ENCODE peak calls at places on chromosome 11, in six cellular contexts. M, Q, C, F, V and A are unnamed samples.
A peak's percentile ranks its signal among the peaks of the same experiment; 100 is the strongest.

GRCh38 chr11:60345489-60345888 is 18.4 kb downstream of the MS4A6E start:
- DNase-seq in V (peak; percentile 3), M (no peak), Q (no peak), F (peak; percentile 33), C (no peak), A (peak; percentile 63)

GRCh38 chr11:14304601-14305000 is 54.4 kb downstream of the RRAS2 start:
- DNase-seq in Q (no peak), M (no peak), C (no peak), V (no peak), F (no peak), A (no peak)

GRCh38 chr11:78000193-78000592 is 5.7 kb upstream of the INTS4 start:
- DNase-seq in Q (peak; percentile 88), M (peak; percentile 43), F (peak; percentile 64), V (peak; percentile 88), C (no peak), A (peak; percentile 56)

GRCh38 chr11:2847511-2847910 is 38.1 kb downstream of the CDKN1C start:
- DNase-seq in M (no peak), V (no peak), C (no peak), F (no peak), Q (no peak), A (no peak)

GRCh38 chr11:76380161-76380976 is 563 bp downstream of the THAP12 start:
- DNase-seq in C (no peak), M (peak; percentile 23), F (peak; percentile 36), Q (peak; percentile 12), V (peak; percentile 15), A (peak; percentile 4)

GRCh38 chr11:279966-280761 is 2.0 kb downstream of the NLRP6 start:
- DNase-seq in F (peak; percentile 77), M (no peak), C (peak; percentile 77), Q (peak; percentile 35), V (peak; percentile 47), A (peak; percentile 27)

GRCh38 chr11:127624455-127624854 is 623.9 kb upstream of the KIRREL3 start:
- DNase-seq in M (no peak), C (no peak), V (peak; percentile 15), Q (peak; percentile 8), F (no peak), A (no peak)

GRCh38 chr11:43579171-43579918 is 101.2 kb upstream of the HSD17B12 start:
- DNase-seq in Q (peak; percentile 28), C (no peak), V (peak; percentile 41), M (peak; percentile 69), F (no peak), A (peak; percentile 50)

GRCh38 chr11:70122490-70123198 is 44.5 kb downstream of the ANO1 start:
- DNase-seq in M (no peak), C (no peak), V (no peak), F (no peak), Q (no peak), A (no peak)

GRCh38 chr11:84870486-84870885 is 756.7 kb downstream of the DLG2 start:
- DNase-seq in C (no peak), V (no peak), M (no peak), Q (no peak), F (no peak), A (no peak)

DNA sequence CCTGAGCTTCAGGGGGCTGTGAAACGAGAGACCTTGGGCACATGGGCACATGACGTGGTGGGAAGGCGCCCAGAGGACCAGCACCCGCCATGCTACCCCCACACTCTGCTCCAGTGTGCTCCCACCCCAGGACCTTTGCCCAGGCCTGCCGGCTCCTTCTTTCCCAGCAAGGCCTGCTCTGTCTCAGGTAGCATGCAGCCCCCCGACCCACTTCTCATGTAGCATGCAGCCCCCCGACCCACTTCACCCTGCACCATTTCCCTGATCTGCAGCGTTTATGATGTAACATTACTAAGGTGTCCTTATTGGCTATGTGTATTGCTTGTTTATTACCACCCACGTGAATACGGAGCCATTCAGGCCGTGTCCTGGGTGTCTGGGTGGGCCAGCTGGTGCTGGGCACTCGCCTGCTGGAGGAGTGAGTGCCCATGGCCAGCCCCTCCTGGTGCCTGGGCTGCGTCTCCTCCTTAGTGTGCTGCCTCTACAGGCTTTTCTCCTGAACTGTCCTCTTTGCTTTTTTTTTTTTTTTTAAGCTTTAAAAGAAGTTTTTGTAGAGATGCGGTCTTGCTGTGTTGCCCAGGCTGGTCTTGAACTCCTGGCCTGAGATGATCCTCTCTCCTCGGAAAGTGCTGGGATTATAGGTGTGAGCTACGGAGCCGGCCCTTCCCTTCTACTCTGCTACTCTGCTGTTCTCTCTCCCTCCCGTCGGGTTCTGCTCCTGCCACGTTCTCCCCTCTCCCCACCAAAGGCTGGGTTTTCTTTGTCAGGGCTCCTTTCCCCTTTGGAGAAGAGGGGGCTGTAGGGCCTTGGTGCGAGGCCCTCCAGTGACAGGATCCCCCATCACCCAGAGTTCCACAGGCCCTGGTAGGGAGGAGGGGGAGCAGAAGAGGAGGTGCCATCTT is 29.4 kb downstream of the LRP5 start:
- DNase-seq in C (no peak), F (no peak), V (no peak), Q (no peak), M (no peak), A (no peak)
- TF ChIP-seq CTCF in C (peak; percentile 57), F (no peak), V (no peak), Q (peak; percentile 3), M (no peak), A (no peak)

GRCh38 chr11:61555051-61555969 is 25.6 kb downstream of the SYT7 start:
- DNase-seq in M (peak; percentile 35), F (no peak), C (no peak), Q (no peak), V (no peak), A (no peak)
- TF ChIP-seq CTCF in M (no peak), F (no peak), C (peak; percentile 64), Q (peak; percentile 3), V (peak; percentile 18), A (no peak)

DNA sequence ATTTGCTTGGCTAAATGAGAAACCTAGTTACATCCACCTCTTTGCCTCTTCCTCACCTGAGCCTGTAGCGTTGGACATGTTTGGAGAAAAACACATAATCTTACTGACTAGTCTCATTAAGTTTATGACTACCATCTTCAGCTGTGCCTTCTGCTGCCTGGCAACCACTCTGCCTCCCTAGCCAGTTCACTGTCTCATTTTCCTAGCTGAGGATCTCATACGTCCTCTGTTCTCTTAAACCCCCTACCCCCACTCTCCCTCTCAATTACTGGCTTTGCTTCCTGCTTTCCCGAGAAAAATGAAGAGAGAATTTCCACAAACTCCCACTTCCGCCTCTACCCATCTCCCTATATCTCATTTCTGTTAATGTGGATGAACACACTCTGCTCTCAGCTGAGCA is 239.3 kb upstream of the POU2AF2 start:
- DNase-seq in C (no peak), M (no peak), V (no peak), Q (no peak), F (no peak), A (no peak)
- TF ChIP-seq CTCF in C (no peak), M (no peak), V (no peak), Q (no peak), F (no peak), A (no peak)

DNA sequence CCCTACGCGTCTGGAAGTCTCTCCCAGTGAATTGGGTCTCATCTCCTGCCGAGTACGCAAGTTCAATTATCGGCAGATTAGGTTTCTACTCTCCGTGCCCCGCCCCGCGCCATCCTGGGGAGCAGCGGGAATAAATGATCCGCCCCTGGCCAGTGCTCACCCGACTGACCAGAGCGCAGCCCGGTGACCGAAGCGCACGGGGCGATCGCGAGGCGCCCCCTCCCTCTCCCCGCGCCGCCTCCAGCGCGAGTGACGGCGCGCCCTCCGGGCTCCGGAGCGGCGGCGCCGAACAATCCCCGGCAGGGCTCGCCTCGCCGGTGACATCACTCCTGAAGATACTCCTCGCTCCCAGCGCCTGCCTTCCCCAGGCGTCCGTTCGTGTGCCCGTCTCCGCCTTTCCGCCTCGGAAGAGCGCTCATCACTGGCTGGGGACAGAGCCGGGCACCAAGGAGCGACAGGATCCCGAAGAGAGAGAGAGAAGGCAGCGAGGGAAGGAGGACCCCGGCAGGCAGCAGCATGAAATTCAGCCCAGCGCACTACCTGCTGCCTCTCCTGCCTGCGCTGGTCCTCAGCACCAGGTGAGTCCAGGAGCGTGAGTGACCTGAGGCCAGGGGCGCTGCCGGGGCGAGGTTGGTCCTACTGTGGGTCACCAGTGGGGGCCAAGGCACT is at the start of gene LUZP2:
- DNase-seq in Q (peak; percentile 24), F (peak; percentile 11), M (no peak), V (peak; percentile 38), C (peak; percentile 83), A (peak; percentile 53)
- TF ChIP-seq CTCF in Q (no peak), F (no peak), M (no peak), V (no peak), C (peak; percentile 64), A (no peak)

DNA sequence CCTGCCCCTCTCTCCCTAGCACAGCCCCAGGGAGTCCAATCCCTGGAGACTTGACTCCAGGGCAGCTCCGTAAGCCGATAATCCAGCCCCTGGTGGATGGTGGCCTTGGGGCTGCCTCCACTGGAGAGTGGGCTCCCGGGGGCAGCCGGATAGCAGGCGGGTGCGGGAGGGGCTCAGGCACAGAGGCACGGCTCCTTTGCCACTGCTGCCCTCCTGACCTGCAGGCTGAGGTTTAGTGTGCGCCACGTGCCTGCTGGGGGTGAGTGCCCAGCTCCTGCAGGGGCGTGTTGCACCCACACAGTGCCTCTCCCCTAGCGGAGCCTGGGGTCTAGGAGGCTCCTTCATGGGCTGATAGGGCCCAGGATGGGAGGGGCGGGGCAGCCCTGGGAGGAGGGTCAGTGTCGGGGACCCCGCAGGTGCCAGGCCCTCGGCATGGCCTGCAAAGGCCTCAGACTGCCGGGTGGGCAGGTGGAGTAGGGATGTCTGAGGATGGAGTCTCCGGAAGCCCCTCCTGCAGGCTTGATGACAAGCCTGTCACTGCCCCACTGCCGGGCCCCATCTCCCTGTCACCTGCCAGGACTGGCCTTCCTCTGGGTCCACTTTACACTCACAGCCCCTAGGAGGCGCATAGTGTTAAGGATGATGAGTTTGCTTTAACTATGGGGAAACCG is 5.6 kb downstream of the DUSP8 start:
- DNase-seq in M (no peak), F (no peak), C (peak; percentile 85), Q (no peak), V (no peak), A (no peak)
- TF ChIP-seq CTCF in M (peak; percentile 15), F (no peak), C (peak; percentile 47), Q (peak; percentile 7), V (no peak), A (no peak)

DNA sequence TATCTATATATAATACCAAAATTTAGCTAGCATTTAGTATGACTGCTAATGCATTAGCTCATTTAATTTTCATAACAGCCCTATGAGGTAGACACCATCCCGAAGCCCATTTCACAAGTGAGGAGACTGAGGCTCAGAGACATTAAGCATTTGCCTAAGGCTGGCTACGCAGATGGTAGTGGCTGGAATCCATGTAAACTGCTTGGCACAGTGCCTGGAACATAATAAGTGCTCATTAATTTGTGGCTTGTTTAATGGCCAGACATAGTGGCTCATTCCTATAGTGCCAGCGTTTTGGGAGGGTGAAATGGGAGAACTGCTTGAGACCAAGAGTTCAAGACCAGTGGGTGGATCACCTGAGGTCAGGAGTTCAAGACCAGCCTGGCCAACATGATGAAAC is 17.8 kb upstream of the TP53I11 start:
- DNase-seq in F (no peak), V (no peak), Q (no peak), M (no peak), C (no peak), A (no peak)
- TF ChIP-seq CTCF in F (no peak), V (no peak), Q (no peak), M (no peak), C (no peak), A (no peak)